ENCODE peak calls at places on chromosomes 6 and 20, in seven cellular contexts. W is activated gamma-delta T cell treated with Interleukin-2 at 50 U/mL for 16 hours; K is activated CD8-positive, alpha-beta memory T cell treated with anti-CD3 and anti-CD28 coated beads for 48 hours; C is 8988T; D is T follicular helper cell; Y is spleen; F is upper lobe of left lung. H is an unnamed sample.

GRCh38 chr6:130020892-130021483 is 2.6 kb downstream of the L3MBTL3 start:
- DNase-seq in Y (peak; percentile 86), K (peak; percentile 11), W (peak; percentile 77), C (peak; percentile 35), F (peak; percentile 86), D (peak; percentile 67), H (peak; percentile 93)

GRCh38 chr6:43829470-43829869 is 59.5 kb downstream of the VEGFA start:
- DNase-seq in C (no peak), Y (no peak), F (no peak), D (no peak), K (no peak), W (no peak), H (no peak)

GRCh38 chr20:62707981-62708521 is 585 bp upstream of the NTSR1 start:
- DNase-seq in K (no peak), D (no peak), F (no peak), Y (no peak), C (peak; percentile 97), W (no peak), H (no peak)

GRCh38 chr20:53100476-53100911 is 128.3 kb downstream of the TSHZ2 start:
- DNase-seq in W (no peak), C (no peak), Y (no peak), K (no peak), D (no peak), F (no peak), H (no peak)

GRCh38 chr6:84492246-84493135 is 265.0 kb upstream of the CEP162 start:
- DNase-seq in W (no peak), C (no peak), Y (no peak), D (no peak), K (no peak), F (no peak), H (peak; percentile 45)

GRCh38 chr6:116060572-116061283 is at the start of gene FRK:
- DNase-seq in D (no peak), W (no peak), C (no peak), K (no peak), Y (no peak), F (peak; percentile 59), H (no peak)

GRCh38 chr6:19052219-19052618 is 665.1 kb downstream of the RNF144B start:
- DNase-seq in D (no peak), Y (no peak), K (no peak), W (no peak), C (no peak), F (no peak), H (no peak)

GRCh38 chr6:150325093-150325772 is 43.6 kb upstream of the IYD start:
- DNase-seq in W (no peak), Y (no peak), F (no peak), D (no peak), C (no peak), K (no peak), H (peak; percentile 24)

GRCh38 chr6:89489078-89489477 is 56.1 kb downstream of the ANKRD6 start:
- DNase-seq in K (no peak), W (no peak), F (no peak), D (no peak), C (no peak), Y (no peak), H (no peak)

GRCh38 chr6:126086560-126086959 is 100.2 kb downstream of the TRMT11 start:
- DNase-seq in D (no peak), Y (no peak), K (no peak), W (no peak), F (no peak), C (no peak), H (no peak)

GRCh38 chr20:61731363-61732181 is 334.1 kb downstream of the TAF4 start:
- DNase-seq in D (no peak), F (no peak), C (peak; percentile 81), W (no peak), Y (peak; percentile 57), K (no peak), H (no peak)

GRCh38 chr6:125577263-125577662 is 172.2 kb upstream of the HEY2 start:
- DNase-seq in F (no peak), D (no peak), C (no peak), W (no peak), K (no peak), Y (no peak), H (no peak)

GRCh38 chr20:61934716-61935530 is 130.8 kb downstream of the TAF4 start:
- DNase-seq in Y (peak; percentile 52), K (no peak), F (no peak), D (no peak), W (peak; percentile 0), C (no peak), H (no peak)

GRCh38 chr20:46690219-46691111 is 1.2 kb upstream of the TP53RK start:
- DNase-seq in W (no peak), K (no peak), Y (no peak), C (no peak), F (no peak), D (no peak), H (peak; percentile 22)

GRCh38 chr6:43575105-43575771 is 600 bp downstream of the XPO5 start:
- DNase-seq in K (no peak), F (peak; percentile 43), W (no peak), C (peak; percentile 13), D (no peak), Y (no peak), H (no peak)

GRCh38 chr20:4666001-4666470 is 55.7 kb upstream of the PRND start:
- DNase-seq in C (no peak), W (peak; percentile 53), Y (no peak), F (peak; percentile 65), K (no peak), D (peak; percentile 29), H (peak; percentile 67)

GRCh38 chr20:57323034-57323433 is 6.6 kb upstream of the SPO11 start:
- DNase-seq in Y (no peak), D (no peak), W (no peak), C (no peak), K (no peak), F (no peak), H (no peak)

GRCh38 chr6:167977717-167978467 is 19.6 kb upstream of the KIF25 start:
- DNase-seq in W (no peak), C (no peak), Y (no peak), F (no peak), D (no peak), K (no peak), H (no peak)

GRCh38 chr6:117520603-117521002 is 38.1 kb downstream of the DCBLD1 start:
- DNase-seq in C (no peak), F (no peak), Y (no peak), K (no peak), W (no peak), D (no peak), H (no peak)

GRCh38 chr6:10278786-10279185 is 136.1 kb downstream of the TFAP2A start:
- DNase-seq in W (no peak), Y (no peak), F (no peak), C (no peak), K (no peak), D (no peak), H (no peak)

GRCh38 chr6:18081025-18081668 is 41.3 kb downstream of the NHLRC1 start:
- DNase-seq in F (no peak), K (no peak), D (no peak), Y (no peak), C (no peak), W (no peak), H (no peak)

GRCh38 chr6:100433726-100434435 is 30.8 kb downstream of the SIM1 start:
- DNase-seq in D (no peak), K (no peak), W (no peak), C (no peak), Y (no peak), F (no peak), H (no peak)

GRCh38 chr20:62684986-62685385 is 23.6 kb upstream of the NTSR1 start:
- DNase-seq in F (no peak), K (no peak), Y (no peak), W (no peak), C (no peak), D (no peak), H (no peak)

GRCh38 chr6:140441256-140441655 is 1066.8 kb upstream of the CITED2 start:
- DNase-seq in K (no peak), F (peak; percentile 52), C (no peak), Y (peak; percentile 73), W (no peak), D (no peak), H (peak; percentile 75)